ENCODE peak calls at places on chromosomes 2 and 18, in seven cellular contexts. S is activated naive CD8-positive, alpha-beta T cell treated with anti-CD3 and anti-CD28 coated beads, Interleukin-2, amount 10 ng/mL, durations not matched to agents 7 days and 5 days; H is lower leg skin; Z is WTC11; T is NCI-H1092 treated with DMSO at 0.1 percent for 48 hours; C is Ammon's horn; X is ACHN. V is an unnamed sample.

GRCh38 chr2:179981085-179981484 is 26.0 kb downstream of the CWC22 start:
- DNase-seq in S (no peak), H (no peak), Z (no peak), T (peak; percentile 61), C (no peak), X (peak; percentile 50), V (no peak)

GRCh38 chr2:18455256-18455862 is 105.1 kb downstream of the RDH14 start:
- DNase-seq in S (no peak), H (no peak), Z (peak; percentile 41), T (no peak), C (peak; percentile 45), X (no peak), V (no peak)

GRCh38 chr2:218383892-218384519 is 1.9 kb downstream of the SLC11A1 start:
- DNase-seq in S (no peak), H (no peak), Z (no peak), T (no peak), C (no peak), X (no peak), V (no peak)

GRCh38 chr18:13800505-13801259 is 23.3 kb upstream of the MC5R start:
- DNase-seq in S (peak; percentile 66), H (peak; percentile 88), Z (peak; percentile 74), T (peak; percentile 7), C (peak; percentile 71), X (peak; percentile 74), V (no peak)

GRCh38 chr2:210577263-210578071 is 21.1 kb downstream of the CPS1 start:
- DNase-seq in S (no peak), H (no peak), Z (no peak), T (peak; percentile 26), C (peak; percentile 76), X (peak; percentile 65), V (peak; percentile 38)

GRCh38 chr2:40273623-40274236 is 178.2 kb downstream of the SLC8A1 start:
- DNase-seq in S (no peak), H (no peak), Z (no peak), T (no peak), C (no peak), X (no peak), V (no peak)

GRCh38 chr2:108423502-108424251 is 25.3 kb upstream of the GCC2 start:
- DNase-seq in S (no peak), H (no peak), Z (no peak), T (no peak), C (no peak), X (no peak), V (no peak)

GRCh38 chr2:75564713-75565369 is 4.1 kb upstream of the EVA1A start:
- DNase-seq in S (no peak), H (peak; percentile 21), Z (no peak), T (no peak), C (no peak), X (peak; percentile 15), V (no peak)

GRCh38 chr18:47163241-47163640 is 12.9 kb downstream of the IER3IP1 start:
- DNase-seq in S (no peak), H (no peak), Z (no peak), T (no peak), C (no peak), X (peak; percentile 69), V (no peak)

GRCh38 chr18:815353-815752 is 3.3 kb upstream of the YES1 start:
- DNase-seq in S (no peak), H (no peak), Z (no peak), T (no peak), C (no peak), X (no peak), V (no peak)

GRCh38 chr18:23609390-23610008 is 23.2 kb upstream of the NPC1 start:
- DNase-seq in S (no peak), H (no peak), Z (no peak), T (no peak), C (no peak), X (no peak), V (no peak)

GRCh38 chr2:234403074-234403473 is 93.8 kb downstream of the ARL4C start:
- DNase-seq in S (no peak), H (no peak), Z (no peak), T (no peak), C (no peak), X (no peak), V (no peak)

GRCh38 chr2:149431337-149431736 is 101.0 kb downstream of the LYPD6 start:
- DNase-seq in S (no peak), H (no peak), Z (no peak), T (no peak), C (no peak), X (no peak), V (no peak)

V was measured in iPS DF 19.7.